ENCODE peak calls at places on chromosomes 3 and 15, in five cellular contexts. V is left cardiac atrium, S is GM23248, W is NCI-H1092 treated with DMSO at 0.1 percent for 48 hours, I is cardiac muscle cell. Q is an unnamed sample.

GRCh38 chr15:31471731-31472430 is 145.2 kb downstream of the KLF13 start:
- DNase-seq in V (no peak), S (peak), W (no peak), I (peak), Q (no peak)

GRCh38 chr3:88418219-88418618 is 268.5 kb downstream of the C3orf38 start:
- DNase-seq in V (no peak), S (no peak), W (no peak), I (no peak), Q (no peak)

GRCh38 chr15:80820092-80820491 is 40.9 kb downstream of the CEMIP start:
- DNase-seq in V (no peak), S (peak), W (no peak), I (no peak), Q (no peak)

GRCh38 chr3:69435274-69436262 is 49.7 kb upstream of the FRMD4B start:
- DNase-seq in V (no peak), S (no peak), W (no peak), I (no peak), Q (no peak)

GRCh38 chr15:94470492-94470891 is 239.1 kb downstream of the MCTP2 start:
- DNase-seq in V (no peak), S (no peak), W (no peak), I (no peak), Q (no peak)

GRCh38 chr3:177197041-177197933 is at the start of gene TBL1XR1:
- DNase-seq in V (peak), S (peak), W (peak), I (peak), Q (peak)

GRCh38 chr3:126137490-126138130 is 42.8 kb downstream of the ALDH1L1 start:
- DNase-seq in V (no peak), S (no peak), W (no peak), I (no peak), Q (no peak)

GRCh38 chr3:53803124-53803815 is 42.9 kb downstream of the CHDH start:
- DNase-seq in V (no peak), S (no peak), W (no peak), I (no peak), Q (no peak)

GRCh38 chr3:136630911-136631310 is 121.3 kb downstream of the STAG1 start:
- DNase-seq in V (no peak), S (no peak), W (no peak), I (no peak), Q (no peak)

GRCh38 chr3:73552700-73553099 is 72.0 kb downstream of the PDZRN3 start:
- DNase-seq in V (no peak), S (peak), W (no peak), I (peak), Q (no peak)

GRCh38 chr3:64316971-64317370 is 91.7 kb upstream of the PRICKLE2 start:
- DNase-seq in V (no peak), S (peak), W (no peak), I (no peak), Q (peak)

GRCh38 chr3:65836047-65836446 is 202.7 kb downstream of the MAGI1 start:
- DNase-seq in V (no peak), S (peak), W (no peak), I (peak), Q (no peak)

GRCh38 chr3:19216669-19217337 is 68.5 kb downstream of the KCNH8 start:
- DNase-seq in V (peak), S (no peak), W (no peak), I (peak), Q (no peak)

GRCh38 chr3:69671082-69671952 is 67.9 kb upstream of the MITF start:
- DNase-seq in V (peak), S (peak), W (peak), I (peak), Q (peak)

GRCh38 chr3:157531771-157532170 is 28.6 kb upstream of the VEPH1 start:
- DNase-seq in V (no peak), S (peak), W (no peak), I (peak), Q (no peak)

GRCh38 chr3:124429129-124429815 is 301.0 kb upstream of the UMPS start:
- DNase-seq in V (no peak), S (peak), W (no peak), I (peak), Q (peak)

GRCh38 chr15:75943713-75944215 is 40.1 kb downstream of the FBXO22 start:
- DNase-seq in V (no peak), S (peak), W (no peak), I (no peak), Q (no peak)

GRCh38 chr3:134796313-134797079 is 1.4 kb downstream of the EPHB1 start:
- DNase-seq in V (no peak), S (peak), W (peak), I (peak), Q (no peak)

GRCh38 chr15:100152463-100152862 is 189.3 kb downstream of the ADAMTS17 start:
- DNase-seq in V (no peak), S (no peak), W (no peak), I (no peak), Q (no peak)

GRCh38 chr3:175274056-175274455 is 414.9 kb downstream of the NAALADL2 start:
- DNase-seq in V (no peak), S (no peak), W (no peak), I (no peak), Q (no peak)

GRCh38 chr3:45054196-45054857 is 28.2 kb downstream of the CLEC3B start:
- DNase-seq in V (no peak), S (peak), W (no peak), I (peak), Q (no peak)

GRCh38 chr15:23734856-23735255 is 47.8 kb upstream of the NDN start:
- DNase-seq in V (no peak), S (no peak), W (peak), I (no peak), Q (no peak)

GRCh38 chr3:107985496-107985895 is 105.3 kb downstream of the CD47 start:
- DNase-seq in V (no peak), S (no peak), W (no peak), I (no peak), Q (no peak)

GRCh38 chr3:119245778-119246177 is 5.1 kb upstream of the B4GALT4 start:
- DNase-seq in V (peak), S (no peak), W (no peak), I (peak), Q (no peak)

GRCh38 chr15:48456126-48456525 is 124.9 kb downstream of the DUT start:
- DNase-seq in V (no peak), S (peak), W (no peak), I (no peak), Q (no peak)